ENCODE peak calls at places on chromosomes 12 and 14, in five cellular contexts. I, H, S, F and Q are unnamed samples.

GRCh38 chr12:126681676-126682075 is 1585.3 kb upstream of the TMEM132C start:
- DNase-seq in I (no peak), H (no peak), F (no peak), S (no peak), Q (no peak)

GRCh38 chr12:52193991-52194390 is 2.2 kb upstream of the KRT80 start:
- DNase-seq in S (no peak), I (no peak), H (peak; percentile 76), F (no peak), Q (no peak)

GRCh38 chr12:47987411-47988072 is 16.7 kb downstream of the COL2A1 start:
- DNase-seq in H (no peak), S (no peak), I (no peak), F (no peak), Q (no peak)

GRCh38 chr12:68175566-68176033 is 16.1 kb upstream of the IFNG start:
- DNase-seq in I (peak; percentile 75), H (no peak), S (peak; percentile 48), F (no peak), Q (no peak)

GRCh38 chr12:6942331-6942665 is 1.3 kb upstream of the RNU7-1 start:
- DNase-seq in S (no peak), H (peak; percentile 36), I (no peak), F (peak; percentile 21), Q (no peak)

GRCh38 chr14:101066826-101067508 is 163.4 kb upstream of the RTL1 start:
- DNase-seq in H (no peak), F (no peak), I (peak; percentile 6), S (no peak), Q (no peak)

GRCh38 chr14:55221186-55221585 is 29.8 kb upstream of the DLGAP5 start:
- DNase-seq in I (no peak), H (no peak), S (no peak), F (peak; percentile 44), Q (no peak)

GRCh38 chr14:104104006-104104901 is 18.8 kb downstream of the ASPG start:
- DNase-seq in H (no peak), S (no peak), F (no peak), I (no peak), Q (no peak)

GRCh38 chr14:93970967-93971634 is 5.3 kb downstream of the ASB2 start:
- DNase-seq in H (no peak), I (peak; percentile 87), S (no peak), F (peak; percentile 40), Q (no peak)

GRCh38 chr12:857611-858010 is 91.9 kb downstream of the RAD52 start:
- DNase-seq in S (no peak), I (no peak), H (peak; percentile 88), F (peak; percentile 80), Q (peak; percentile 65)

GRCh38 chr14:51464411-51464810 is 187.3 kb upstream of the FRMD6 start:
- DNase-seq in F (no peak), I (no peak), H (no peak), S (no peak), Q (no peak)